ENCODE peak calls at places on chromosomes 1 and 21, in eight cellular contexts. S is left lung; I is HT-29; J is stimulated activated CD4-positive, alpha-beta T cell treated with anti-CD3 and anti-CD28 coated beads, Interleukin-2, amount 100 ng/mL, for 24 hours; W is A549; Y is iris pigment epithelial cell; U is mucosa of descending colon; B is nucleus accumbens. M is an unnamed sample.

GRCh38 chr21:43880111-43880985 is 15.3 kb downstream of the AGPAT3 start:
- DNase-seq in S (no peak), I (peak), J (no peak), W (no peak), Y (no peak), U (no peak), B (no peak), M (no peak)

GRCh38 chr1:41935226-41935625 is 16.5 kb upstream of the HIVEP3 start:
- DNase-seq in S (no peak), I (no peak), J (no peak), W (no peak), Y (peak), U (no peak), B (no peak), M (no peak)

GRCh38 chr1:202585591-202585934 is 124.7 kb downstream of the SYT2 start:
- DNase-seq in S (no peak), I (no peak), J (no peak), W (no peak), Y (no peak), U (no peak), B (no peak), M (no peak)

GRCh38 chr1:84479998-84480397 is 932 bp downstream of the RPF1 start:
- DNase-seq in S (no peak), I (no peak), J (no peak), W (no peak), Y (peak), U (no peak), B (no peak), M (no peak)

GRCh38 chr1:240285541-240285940 is 193.9 kb downstream of the FMN2 start:
- DNase-seq in S (no peak), I (no peak), J (no peak), W (no peak), Y (peak), U (no peak), B (no peak), M (no peak)

GRCh38 chr1:204940591-204940990 is 69.9 kb downstream of the NFASC start:
- DNase-seq in S (no peak), I (no peak), J (no peak), W (no peak), Y (no peak), U (no peak), B (no peak), M (no peak)

GRCh38 chr1:11013160-11013531 is 692 bp downstream of the TARDBP start:
- DNase-seq in S (no peak), I (no peak), J (no peak), W (no peak), Y (peak), U (no peak), B (no peak), M (no peak)

GRCh38 chr1:245715291-245715701 is 560.5 kb downstream of the KIF26B start:
- DNase-seq in S (no peak), I (peak), J (no peak), W (no peak), Y (peak), U (no peak), B (no peak), M (no peak)

GRCh38 chr1:98049370-98050115 is 128.7 kb upstream of the DPYD start:
- DNase-seq in S (peak), I (no peak), J (no peak), W (no peak), Y (peak), U (no peak), B (peak), M (no peak)